ENCODE peak calls at places on chromosomes 12 and 14, in seven cellular contexts. D is T-helper 9 cell, M is IMR-90, S is hippocampal formation, L is HuH-7, O is mucosa of gallbladder, P is NCI-H1694 treated with DMSO at 0.1 percent for 48 hours. A is an unnamed sample.

GRCh38 chr12:49794811-49795653 is 33.2 kb downstream of the NCKAP5L start:
- DNase-seq in D (no peak), M (no peak), S (no peak), L (no peak), O (no peak), P (no peak), A (no peak)

GRCh38 chr12:53443955-53444354 is 2.4 kb downstream of the PRR13 start:
- DNase-seq in D (no peak), M (no peak), S (no peak), L (no peak), O (peak), P (no peak), A (no peak)

GRCh38 chr12:6084261-6084968 is 40.1 kb downstream of the VWF start:
- DNase-seq in D (no peak), M (peak), S (peak), L (no peak), O (peak), P (no peak), A (peak)

GRCh38 chr14:75370416-75371205 is 57.2 kb upstream of the JDP2 start:
- DNase-seq in D (no peak), M (no peak), S (no peak), L (no peak), O (no peak), P (no peak), A (no peak)

GRCh38 chr14:40292664-40293063 is 860.4 kb upstream of the FBXO33 start:
- DNase-seq in D (no peak), M (no peak), S (no peak), L (no peak), O (no peak), P (no peak), A (no peak)

GRCh38 chr12:71626098-71626497 is 37.5 kb downstream of the ZFC3H1 start:
- DNase-seq in D (no peak), M (no peak), S (no peak), L (no peak), O (no peak), P (no peak), A (no peak)

GRCh38 chr12:2650261-2651060 is 144.3 kb upstream of the FKBP4 start:
- DNase-seq in D (no peak), M (no peak), S (no peak), L (no peak), O (no peak), P (no peak), A (no peak)

GRCh38 chr12:94925729-94926128 is 77.8 kb downstream of the NDUFA12 start:
- DNase-seq in D (no peak), M (no peak), S (no peak), L (no peak), O (no peak), P (no peak), A (no peak)

GRCh38 chr12:91604897-91605296 is 422.3 kb upstream of the DCN start:
- DNase-seq in D (no peak), M (no peak), S (no peak), L (no peak), O (no peak), P (no peak), A (peak)

GRCh38 chr14:74954232-74954946 is 1.0 kb downstream of the PGF start:
- DNase-seq in D (no peak), M (no peak), S (no peak), L (peak), O (no peak), P (peak), A (peak)

GRCh38 chr14:53954551-53955233 is 1.9 kb downstream of the BMP4 start:
- DNase-seq in D (no peak), M (peak), S (no peak), L (no peak), O (peak), P (peak), A (peak)

GRCh38 chr12:11460343-11461023 is 65.1 kb upstream of the PRB2 start:
- DNase-seq in D (no peak), M (no peak), S (no peak), L (no peak), O (no peak), P (no peak), A (no peak)

GRCh38 chr14:95431199-95432145 is 85.0 kb downstream of the SYNE3 start:
- DNase-seq in D (no peak), M (peak), S (peak), L (peak), O (no peak), P (peak), A (peak)

GRCh38 chr12:108704527-108704926 is 26.8 kb downstream of the CORO1C start:
- DNase-seq in D (no peak), M (no peak), S (no peak), L (no peak), O (no peak), P (no peak), A (no peak)

GRCh38 chr12:53049582-53050318 is at the start of gene TNS2:
- DNase-seq in D (no peak), M (peak), S (no peak), L (peak), O (peak), P (no peak), A (peak)

GRCh38 chr14:75829316-75829715 is 152.5 kb downstream of the TGFB3 start:
- DNase-seq in D (no peak), M (no peak), S (no peak), L (no peak), O (no peak), P (no peak), A (no peak)

GRCh38 chr14:46344327-46344937 is 307.1 kb downstream of the RPL10L start:
- DNase-seq in D (no peak), M (no peak), S (no peak), L (no peak), O (no peak), P (no peak), A (peak)

GRCh38 chr14:64196668-64197411 is 97.3 kb downstream of the ESR2 start:
- DNase-seq in D (no peak), M (peak), S (peak), L (no peak), O (no peak), P (peak), A (peak)

GRCh38 chr12:123253606-123254459 is 17.8 kb downstream of the CDK2AP1 start:
- DNase-seq in D (no peak), M (no peak), S (peak), L (no peak), O (peak), P (peak), A (no peak)

GRCh38 chr12:16350682-16351081 is 3.2 kb downstream of the MGST1 start:
- DNase-seq in D (no peak), M (peak), S (peak), L (no peak), O (peak), P (no peak), A (peak)

A was measured in mesenchymal stem cell.